ENCODE peak calls at places on chromosomes 16 and 17, in six cellular contexts. Q is esophagus muscularis mucosa, T is endothelial cell of umbilical vein, E is GM23338, S is stomach, D is prostate gland. W is an unnamed sample.

GRCh38 chr16:930511-930910 is 40.3 kb downstream of the LMF1 start:
- DNase-seq in E (no peak), S (no peak), Q (no peak), T (no peak), D (no peak), W (no peak)

GRCh38 chr17:44210342-44211192 is 8.9 kb downstream of the UBTF start:
- DNase-seq in T (peak; percentile 89), S (peak; percentile 92), D (peak; percentile 75), E (peak; percentile 94), Q (no peak), W (no peak)

GRCh38 chr17:70947636-70948565 is 778.6 kb downstream of the KCNJ2 start:
- DNase-seq in D (no peak), T (no peak), E (no peak), S (no peak), Q (no peak), W (no peak)

GRCh38 chr16:87744750-87745514 is 20.9 kb downstream of the KLHDC4 start:
- DNase-seq in D (no peak), E (no peak), Q (no peak), T (no peak), S (peak; percentile 60), W (no peak)

GRCh38 chr17:31511176-31511540 is 119.7 kb downstream of the RAB11FIP4 start:
- DNase-seq in T (peak; percentile 18), S (peak; percentile 90), E (no peak), Q (no peak), D (no peak), W (no peak)

GRCh38 chr17:79695293-79696158 is 35.2 kb upstream of the ENPP7 start:
- DNase-seq in D (peak; percentile 42), E (no peak), S (no peak), T (peak; percentile 39), Q (no peak), W (no peak)

GRCh38 chr16:50152386-50152806 is 710 bp upstream of the TENT4B start:
- DNase-seq in E (no peak), D (peak; percentile 20), Q (no peak), S (peak; percentile 49), T (no peak), W (no peak)

GRCh38 chr16:89898201-89898967 is 20.3 kb upstream of the MC1R start:
- DNase-seq in E (no peak), D (no peak), T (no peak), Q (no peak), S (no peak), W (no peak)

GRCh38 chr17:82304826-82305726 is 12.3 kb downstream of the CD7 start:
- DNase-seq in Q (no peak), S (no peak), D (no peak), T (no peak), E (no peak), W (no peak)

GRCh38 chr16:69087161-69087581 is 18.3 kb upstream of the HAS3 start:
- DNase-seq in Q (no peak), T (peak; percentile 81), D (no peak), E (no peak), S (no peak), W (peak; percentile 69)

GRCh38 chr17:40448213-40448638 is 5.0 kb downstream of the IGFBP4 start:
- DNase-seq in S (no peak), D (no peak), T (peak; percentile 48), Q (no peak), E (no peak), W (no peak)

GRCh38 chr16:11800385-11800718 is 3.3 kb upstream of the ZC3H7A start:
- DNase-seq in E (no peak), T (no peak), S (no peak), Q (no peak), D (no peak), W (no peak)

GRCh38 chr17:10875411-10875810 is 37.5 kb upstream of the PIRT start:
- DNase-seq in T (no peak), Q (no peak), S (no peak), E (peak; percentile 60), D (no peak), W (no peak)

GRCh38 chr17:42484304-42484703 is 25.6 kb downstream of the ATP6V0A1 start:
- DNase-seq in Q (no peak), E (no peak), S (no peak), D (no peak), T (peak; percentile 41), W (no peak)

GRCh38 chr17:67606471-67606870 is 111.3 kb upstream of the NOL11 start:
- DNase-seq in S (peak; percentile 90), T (peak; percentile 84), E (no peak), Q (no peak), D (peak; percentile 42), W (no peak)

GRCh38 chr17:48882272-48882671 is 10.3 kb upstream of the ATP5MC1 start:
- DNase-seq in S (no peak), D (no peak), T (no peak), E (no peak), Q (no peak), W (no peak)

GRCh38 chr17:14202388-14203166 is 34.1 kb downstream of the CDRT15 start:
- DNase-seq in T (no peak), E (no peak), Q (no peak), D (no peak), S (no peak), W (no peak)

GRCh38 chr17:65169691-65170090 is 32.5 kb downstream of the RGS9 start:
- DNase-seq in Q (no peak), D (no peak), S (no peak), E (no peak), T (no peak), W (no peak)

GRCh38 chr17:47945080-47945479 is 3.7 kb downstream of the PNPO start:
- DNase-seq in Q (no peak), D (no peak), T (no peak), E (no peak), S (no peak), W (no peak)

DNA sequence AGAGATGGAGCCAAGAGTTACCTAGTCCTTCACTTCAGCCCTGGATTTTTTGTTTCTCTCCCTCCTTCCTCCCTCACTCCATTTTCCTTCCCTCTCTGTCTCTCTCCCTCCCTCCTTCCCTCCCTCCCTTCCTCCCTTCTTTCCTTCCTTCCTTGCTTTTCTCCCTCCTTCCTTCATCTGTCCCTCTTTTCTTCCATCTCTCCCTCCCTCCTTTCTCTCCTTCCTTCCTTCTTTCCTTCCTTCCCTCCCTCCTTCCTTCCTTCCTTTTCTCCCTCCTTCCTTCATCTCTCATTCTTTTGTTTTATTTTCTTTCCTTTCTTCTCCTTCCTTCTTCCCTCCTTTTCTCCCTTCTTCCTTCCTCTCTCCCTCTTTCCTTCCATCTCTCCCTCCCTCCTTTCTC is 283.5 kb downstream of the MAF start:
- DNase-seq in Q (no peak), S (no peak), E (no peak), T (no peak), D (no peak), W (no peak)
- TF ChIP-seq CTCF in Q (no peak), S (no peak), E (no peak), T (no peak), D (no peak), W (no peak)

DNA sequence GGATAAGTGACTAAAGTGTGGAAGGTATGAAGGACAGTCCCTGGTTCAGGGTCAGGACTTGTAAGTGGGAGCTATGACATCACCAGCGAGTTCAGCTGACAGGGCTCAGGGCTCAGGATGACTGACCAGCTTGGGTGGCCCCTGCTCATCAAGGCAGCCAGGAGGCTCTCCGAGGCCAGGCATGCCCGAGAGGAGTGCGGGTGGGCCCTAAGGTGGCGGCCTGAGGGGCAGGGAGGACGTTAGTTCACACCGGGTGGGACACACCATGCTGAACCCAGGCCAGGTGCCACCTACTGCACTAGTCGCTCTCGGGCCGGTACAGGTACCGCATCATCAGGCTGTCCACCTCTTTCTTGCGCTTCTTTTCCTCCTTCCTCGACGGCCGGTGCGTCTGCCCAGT is 36.5 kb downstream of the PIPOX start:
- DNase-seq in T (no peak), S (no peak), E (no peak), D (no peak), Q (no peak), W (no peak)
- TF ChIP-seq POLR2AphosphoS5 in T (no peak), S (no peak), E (no peak), D (no peak), Q (no peak), W (no peak)

GRCh38 chr16:58021661-58022551 is 3.6 kb upstream of the MMP15 start:
- DNase-seq in T (no peak), S (no peak), Q (no peak), E (no peak), D (no peak), W (no peak)

GRCh38 chr16:58018803-58019202 is 6.8 kb upstream of the MMP15 start:
- DNase-seq in Q (no peak), S (no peak), E (peak; percentile 75), D (no peak), T (no peak), W (no peak)

GRCh38 chr16:58022601-58023371 is 2.8 kb upstream of the MMP15 start:
- DNase-seq in Q (no peak), E (peak; percentile 29), T (peak; percentile 67), S (peak; percentile 87), D (peak; percentile 84), W (no peak)

GRCh38 chr16:58019866-58020538 is 5.6 kb upstream of the MMP15 start:
- DNase-seq in S (no peak), Q (no peak), E (no peak), T (no peak), D (no peak), W (no peak)

DNA sequence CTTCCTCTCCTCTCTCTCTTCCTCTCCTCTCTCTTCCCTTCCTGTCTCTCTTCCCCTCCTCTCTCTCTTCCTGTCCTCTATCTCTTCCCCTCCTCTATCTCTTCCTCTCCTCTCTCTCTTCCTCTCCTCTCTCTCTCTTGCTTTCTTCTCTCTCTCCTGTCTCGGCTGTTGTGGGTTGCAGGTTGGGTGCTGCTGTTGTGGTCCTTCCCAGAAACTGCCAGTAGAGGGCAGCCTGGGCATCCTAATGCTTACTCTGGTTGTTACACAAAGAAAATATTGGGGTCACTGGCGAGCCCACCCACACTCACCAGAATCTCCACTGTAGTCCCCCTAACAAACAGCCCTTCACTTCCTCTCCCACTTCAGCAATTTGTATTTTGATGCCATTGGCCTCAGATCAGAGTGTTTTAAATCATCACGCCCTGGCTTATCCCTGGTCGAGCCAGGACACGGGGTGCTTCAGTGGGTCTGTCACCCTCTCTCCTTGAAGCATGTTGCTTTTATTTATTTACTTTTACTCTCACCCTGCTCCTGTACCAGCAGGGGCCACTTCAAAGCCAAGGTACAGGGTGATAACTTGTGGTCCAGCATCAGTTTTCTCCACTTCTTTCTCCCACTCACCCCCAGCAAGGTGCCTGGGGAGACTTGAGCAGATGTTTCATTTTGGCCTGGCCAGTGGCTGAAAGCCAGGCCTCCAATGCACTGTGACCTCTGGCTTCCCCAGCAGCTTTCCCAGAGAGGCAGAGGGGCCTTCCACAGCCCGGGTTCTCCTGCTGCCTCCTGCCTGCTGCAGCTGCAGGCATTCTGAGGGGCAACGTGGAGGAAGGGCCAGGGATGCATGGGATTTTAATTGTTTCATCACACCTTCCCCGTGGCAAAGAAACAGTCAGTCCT is 4.7 kb upstream of the MMP15 start:
- DNase-seq in S (peak; percentile 74), T (peak; percentile 61), D (peak; percentile 62), E (peak; percentile 74), Q (no peak), W (peak; percentile 53)
- TF ChIP-seq CTCF in S (peak; percentile 81), T (peak; percentile 73), D (no peak), E (peak; percentile 96), Q (peak; percentile 82), W (peak; percentile 35)

DNA sequence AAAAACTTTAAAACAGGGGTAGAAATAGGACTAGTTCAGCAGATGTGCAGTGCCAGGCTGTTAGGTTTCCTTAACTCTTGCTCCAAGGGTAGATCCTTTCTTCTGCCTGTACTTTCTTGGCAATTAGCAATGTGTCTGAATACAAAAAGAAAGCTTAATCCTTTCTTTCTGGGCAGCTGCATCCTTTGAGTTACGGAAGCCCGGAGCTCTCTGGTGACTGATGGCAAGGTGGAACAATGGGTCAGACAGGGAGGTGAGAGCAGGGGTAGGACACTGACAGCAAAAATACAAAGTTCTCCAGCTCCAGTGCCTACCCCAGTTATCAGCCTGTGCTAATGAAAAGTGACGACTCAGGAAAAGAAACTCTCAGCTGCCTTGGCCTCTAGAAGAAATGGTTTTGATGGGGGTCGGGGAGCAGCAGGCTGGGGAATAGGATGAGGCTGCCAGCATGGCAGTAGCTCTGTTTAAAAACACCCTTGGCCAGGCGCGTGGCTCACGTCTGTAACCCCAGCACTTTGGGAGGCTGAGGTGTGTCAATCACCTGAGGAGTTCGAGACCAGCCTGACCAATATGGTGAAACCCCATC is 36.7 kb upstream of the TOB1 start:
- DNase-seq in S (no peak), D (no peak), T (no peak), Q (no peak), E (no peak), W (no peak)
- TF ChIP-seq POLR2AphosphoS5 in S (no peak), D (no peak), T (no peak), Q (no peak), E (no peak), W (no peak)

W was measured in HL-60.